ENCODE peak calls at places on chromosomes 6 and 20, in six cellular contexts. B is retinal pigment epithelial cell, N is foreskin fibroblast, D is ecto neural progenitor cell, G is cardiac muscle cell, Y is fibroblast of pulmonary artery. J is an unnamed sample.
A peak's percentile ranks its signal among the peaks of the same experiment; 100 is the strongest.

GRCh38 chr6:33994198-33995045 is 151.5 kb downstream of the GRM4 start:
- DNase-seq in Y (no peak), G (no peak), D (peak; percentile 24), N (no peak), B (no peak), J (no peak)

GRCh38 chr6:121437861-121438651 is 2.6 kb downstream of the GJA1 start:
- DNase-seq in G (peak; percentile 32), N (peak; percentile 43), Y (peak; percentile 65), D (no peak), B (no peak), J (no peak)

GRCh38 chr6:18280084-18280483 is 15.8 kb upstream of the DEK start:
- DNase-seq in N (no peak), D (no peak), B (no peak), Y (no peak), G (no peak), J (no peak)

GRCh38 chr6:81865712-81866111 is 113.2 kb upstream of the TENT5A start:
- DNase-seq in G (no peak), N (peak; percentile 76), Y (peak; percentile 40), B (no peak), D (no peak), J (no peak)

GRCh38 chr6:130421567-130421966 is 55.8 kb downstream of the TMEM200A start:
- DNase-seq in N (peak; percentile 85), B (no peak), Y (peak; percentile 45), D (no peak), G (no peak), J (no peak)

GRCh38 chr6:81808834-81809598 is 56.5 kb upstream of the TENT5A start:
- DNase-seq in D (no peak), G (no peak), N (no peak), B (no peak), Y (peak; percentile 57), J (no peak)

GRCh38 chr6:52000064-52000463 is 87.3 kb downstream of the PKHD1 start:
- DNase-seq in Y (no peak), D (no peak), B (no peak), N (no peak), G (no peak), J (no peak)

GRCh38 chr6:71124340-71124739 is 164.3 kb upstream of the OGFRL1 start:
- DNase-seq in G (no peak), N (no peak), Y (peak; percentile 28), D (no peak), B (no peak), J (no peak)

GRCh38 chr6:46677314-46677654 is 10.4 kb upstream of the TDRD6 start:
- DNase-seq in G (peak; percentile 50), N (no peak), Y (no peak), B (no peak), D (no peak), J (no peak)

GRCh38 chr6:167404385-167405049 is 79.6 kb downstream of the TTLL2 start:
- DNase-seq in G (no peak), D (peak; percentile 36), N (no peak), B (no peak), Y (no peak), J (peak; percentile 22)

GRCh38 chr6:55794136-55794812 is 81.1 kb downstream of the BMP5 start:
- DNase-seq in Y (peak; percentile 45), G (no peak), D (no peak), B (no peak), N (peak; percentile 57), J (no peak)

GRCh38 chr6:57297505-57297904 is 19.9 kb upstream of the PRIM2 start:
- DNase-seq in D (no peak), B (no peak), N (no peak), Y (no peak), G (no peak), J (no peak)

GRCh38 chr6:70531133-70531532 is 35.6 kb upstream of the SDHAF4 start:
- DNase-seq in B (no peak), D (no peak), N (no peak), G (no peak), Y (no peak), J (no peak)

GRCh38 chr6:54864272-54864671 is 17.7 kb downstream of the FAM83B start:
- DNase-seq in N (no peak), D (no peak), Y (no peak), B (no peak), G (no peak), J (no peak)

GRCh38 chr20:31922588-31922987 is 29.3 kb downstream of the PDRG1 start:
- DNase-seq in G (no peak), D (no peak), B (no peak), Y (no peak), N (no peak), J (no peak)

GRCh38 chr6:150334790-150335783 is 33.7 kb upstream of the IYD start:
- DNase-seq in N (peak; percentile 62), Y (peak; percentile 88), B (peak; percentile 41), G (peak; percentile 62), D (no peak), J (no peak)

GRCh38 chr6:29491574-29491973 is 3.8 kb upstream of the MAS1L start:
- DNase-seq in D (no peak), B (no peak), N (no peak), Y (no peak), G (no peak), J (no peak)

GRCh38 chr20:38685853-38686473 is 38.3 kb upstream of the SLC32A1 start:
- DNase-seq in B (no peak), G (peak; percentile 83), N (peak; percentile 38), D (peak; percentile 75), Y (peak; percentile 68), J (peak; percentile 50)

GRCh38 chr20:46130534-46130933 is 12.4 kb downstream of the CD40 start:
- DNase-seq in G (no peak), Y (no peak), N (no peak), D (no peak), B (no peak), J (peak; percentile 27)

GRCh38 chr6:56406276-56407269 is 159.2 kb upstream of the COL21A1 start:
- DNase-seq in Y (no peak), B (no peak), D (no peak), N (no peak), G (no peak), J (no peak)

GRCh38 chr20:34512266-34512954 is 3.8 kb upstream of the DYNLRB1 start:
- DNase-seq in Y (peak; percentile 8), G (no peak), N (peak; percentile 25), D (no peak), B (no peak), J (no peak)

GRCh38 chr6:147507162-147508072 is 1.1 kb upstream of the SAMD5 start:
- DNase-seq in Y (no peak), B (no peak), N (peak; percentile 10), G (peak; percentile 38), D (peak; percentile 63), J (peak; percentile 69)

J was measured in right lobe of liver.